ENCODE peak calls at places on chromosomes 6 and 20, in four cellular contexts. J is neural progenitor cell, F is fibroblast of the aortic adventitia, M is BE2C. S is an unnamed sample.

GRCh38 chr6:5995705-5996686 is 10.7 kb downstream of the NRN1 start:
- DNase-seq in J (peak), F (peak), M (peak), S (peak)

GRCh38 chr6:71124340-71124739 is 164.3 kb upstream of the OGFRL1 start:
- DNase-seq in J (no peak), F (no peak), M (peak), S (no peak)

GRCh38 chr20:478010-478948 is 15.9 kb upstream of the TBC1D20 start:
- DNase-seq in J (no peak), F (peak), M (no peak), S (no peak)

GRCh38 chr6:108587258-108588059 is 26.7 kb downstream of the FOXO3 start:
- DNase-seq in J (peak), F (peak), M (no peak), S (no peak)

GRCh38 chr20:7375905-7376304 is 564.4 kb downstream of the HAO1 start:
- DNase-seq in J (peak), F (peak), M (no peak), S (no peak)

GRCh38 chr20:4821590-4821989 is 99.9 kb downstream of the PRND start:
- DNase-seq in J (no peak), F (no peak), M (no peak), S (no peak)

GRCh38 chr6:116246089-116246488 is 7.8 kb downstream of the TSPYL4 start:
- DNase-seq in J (no peak), F (peak), M (no peak), S (no peak)

GRCh38 chr6:127436578-127437110 is 22.5 kb downstream of the KIAA0408 start:
- DNase-seq in J (no peak), F (peak), M (peak), S (no peak)

GRCh38 chr6:106396426-106397220 is 36.1 kb downstream of the CRYBG1 start:
- DNase-seq in J (no peak), F (no peak), M (no peak), S (no peak)

GRCh38 chr6:32096087-32096393 is 13.1 kb downstream of the TNXB start:
- DNase-seq in J (no peak), F (no peak), M (no peak), S (no peak)

GRCh38 chr6:56652994-56653393 is 10.3 kb upstream of the DST start:
- DNase-seq in J (no peak), F (peak), M (no peak), S (no peak)

GRCh38 chr6:116004841-116005507 is 55.7 kb downstream of the FRK start:
- DNase-seq in J (no peak), F (no peak), M (no peak), S (no peak)

GRCh38 chr6:98931710-98932109 is 16.0 kb downstream of the FBXL4 start:
- DNase-seq in J (peak), F (no peak), M (peak), S (no peak)

DNA sequence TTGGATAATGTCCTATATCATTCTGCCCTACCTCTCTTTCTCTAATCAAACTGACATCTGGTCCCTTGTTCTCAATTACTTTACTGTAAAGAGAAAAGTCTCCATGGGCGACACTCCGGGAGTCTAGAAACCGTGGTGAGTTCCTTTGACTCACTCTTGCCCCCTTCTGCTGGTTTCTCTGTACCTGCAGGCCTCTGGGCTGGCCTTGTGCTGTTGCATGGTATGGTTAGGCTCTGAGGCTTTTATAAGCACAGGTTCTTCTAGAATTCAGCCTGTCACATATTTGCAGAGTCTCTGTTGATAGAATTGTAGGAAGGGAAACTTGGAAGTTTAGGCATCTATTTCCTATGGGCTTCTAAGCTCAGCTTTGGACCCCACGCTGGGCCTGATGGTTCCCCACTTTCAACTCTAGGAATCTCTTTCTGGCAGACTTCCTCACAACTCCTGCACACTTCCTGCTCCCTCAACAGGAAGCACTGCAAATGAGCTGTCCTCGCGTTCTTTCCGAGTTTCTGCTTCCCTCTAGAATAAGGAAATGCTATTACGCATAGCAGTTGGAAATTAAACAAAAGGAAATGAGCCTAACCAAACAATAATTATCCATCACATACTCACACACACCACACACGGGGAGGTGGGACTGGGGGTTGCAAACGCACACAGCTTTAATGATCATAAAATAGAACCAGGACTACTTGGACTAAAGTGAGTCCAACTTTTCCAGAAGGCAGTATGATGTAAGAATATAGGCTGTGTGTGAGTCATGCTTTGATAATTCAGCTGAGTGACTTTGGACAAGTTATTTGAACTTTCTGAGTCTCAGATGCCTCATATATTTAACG is 683.3 kb downstream of the QKI start:
- DNase-seq in J (peak), F (peak), M (no peak), S (peak)
- TF ChIP-seq CTCF in J (peak), F (no peak), M (peak), S (no peak)

DNA sequence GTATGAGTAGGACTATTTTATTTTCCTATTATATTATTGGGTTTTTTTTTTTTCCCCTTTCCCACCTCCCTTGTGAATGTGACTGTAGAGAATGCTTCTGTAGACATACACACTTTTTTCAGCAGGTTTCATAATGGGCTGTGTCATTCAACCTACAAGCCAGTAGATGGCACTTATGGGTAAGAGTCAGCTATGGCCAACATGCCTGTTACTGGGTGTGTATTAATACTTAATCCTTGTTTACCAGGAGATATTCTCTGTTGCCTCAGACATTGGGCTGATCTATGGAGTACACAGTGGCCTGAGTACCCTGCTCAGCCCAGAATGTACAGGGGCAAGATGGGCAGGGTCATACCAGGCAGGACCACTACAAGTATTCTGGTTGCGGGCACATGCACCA is 382.5 kb downstream of the EPHA7 start:
- DNase-seq in J (peak), F (peak), M (no peak), S (no peak)
- TF ChIP-seq CTCF in J (peak), F (peak), M (peak), S (peak)

GRCh38 chr6:133131621-133132020 is 109.5 kb upstream of the EYA4 start:
- DNase-seq in J (no peak), F (no peak), M (peak), S (no peak)

GRCh38 chr6:133129556-133129955 is 111.6 kb upstream of the EYA4 start:
- DNase-seq in J (no peak), F (no peak), M (no peak), S (no peak)

GRCh38 chr6:133132583-133132982 is 108.6 kb upstream of the EYA4 start:
- DNase-seq in J (peak), F (no peak), M (no peak), S (no peak)

GRCh38 chr6:133132092-133132491 is 109.1 kb upstream of the EYA4 start:
- DNase-seq in J (no peak), F (no peak), M (no peak), S (no peak)

DNA sequence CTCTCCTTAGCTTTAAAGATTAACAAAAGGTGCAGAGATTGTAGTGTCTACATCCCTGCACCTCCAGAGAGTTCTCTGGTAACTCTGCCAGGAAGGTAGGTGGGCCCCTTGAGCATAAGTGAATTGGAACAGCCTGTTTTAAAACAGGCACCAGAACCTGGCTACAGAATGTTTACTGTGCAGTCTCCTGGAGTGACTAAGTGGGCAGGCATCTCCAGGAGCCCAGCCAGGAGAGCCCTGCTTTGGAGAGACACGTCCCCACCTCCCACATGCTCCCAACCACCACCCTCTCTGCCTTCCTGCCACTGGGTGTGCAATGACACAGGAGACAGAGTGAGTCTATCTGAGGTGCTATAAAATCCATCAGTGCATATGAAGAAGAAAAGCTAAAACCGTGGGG is 110.3 kb upstream of the EYA4 start:
- DNase-seq in J (no peak), F (peak), M (peak), S (no peak)
- TF ChIP-seq CTCF in J (no peak), F (no peak), M (no peak), S (no peak)

GRCh38 chr6:90435207-90435899 is 138.7 kb upstream of the BACH2 start:
- DNase-seq in J (peak), F (no peak), M (no peak), S (no peak)

GRCh38 chr6:90432408-90432775 is 135.7 kb upstream of the BACH2 start:
- DNase-seq in J (no peak), F (no peak), M (no peak), S (no peak)

GRCh38 chr6:90432937-90433336 is 136.3 kb upstream of the BACH2 start:
- DNase-seq in J (no peak), F (no peak), M (no peak), S (no peak)

GRCh38 chr6:90436403-90436802 is 139.8 kb upstream of the BACH2 start:
- DNase-seq in J (no peak), F (no peak), M (no peak), S (no peak)

DNA sequence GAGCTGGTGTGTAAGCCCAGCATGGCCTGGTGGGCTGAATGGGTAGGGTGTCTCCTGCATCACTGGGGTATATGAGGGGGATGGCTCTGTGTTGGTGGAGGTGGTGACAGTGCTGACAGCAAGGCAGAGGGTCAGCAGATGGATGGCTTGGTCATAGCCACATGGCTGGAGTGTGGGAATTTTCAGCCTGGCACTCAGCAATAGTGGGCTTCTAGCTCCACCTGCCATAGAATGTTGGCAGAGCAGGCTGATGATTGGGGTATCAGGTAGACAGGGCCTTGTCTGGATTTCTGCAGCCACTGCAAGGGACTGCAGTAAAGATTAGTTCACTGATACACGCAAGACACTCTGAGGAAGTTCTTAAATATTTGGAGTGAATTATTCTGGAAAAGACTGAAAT is 137.5 kb upstream of the BACH2 start:
- DNase-seq in J (peak), F (no peak), M (no peak), S (no peak)
- TF ChIP-seq CTCF in J (peak), F (no peak), M (peak), S (no peak)

DNA sequence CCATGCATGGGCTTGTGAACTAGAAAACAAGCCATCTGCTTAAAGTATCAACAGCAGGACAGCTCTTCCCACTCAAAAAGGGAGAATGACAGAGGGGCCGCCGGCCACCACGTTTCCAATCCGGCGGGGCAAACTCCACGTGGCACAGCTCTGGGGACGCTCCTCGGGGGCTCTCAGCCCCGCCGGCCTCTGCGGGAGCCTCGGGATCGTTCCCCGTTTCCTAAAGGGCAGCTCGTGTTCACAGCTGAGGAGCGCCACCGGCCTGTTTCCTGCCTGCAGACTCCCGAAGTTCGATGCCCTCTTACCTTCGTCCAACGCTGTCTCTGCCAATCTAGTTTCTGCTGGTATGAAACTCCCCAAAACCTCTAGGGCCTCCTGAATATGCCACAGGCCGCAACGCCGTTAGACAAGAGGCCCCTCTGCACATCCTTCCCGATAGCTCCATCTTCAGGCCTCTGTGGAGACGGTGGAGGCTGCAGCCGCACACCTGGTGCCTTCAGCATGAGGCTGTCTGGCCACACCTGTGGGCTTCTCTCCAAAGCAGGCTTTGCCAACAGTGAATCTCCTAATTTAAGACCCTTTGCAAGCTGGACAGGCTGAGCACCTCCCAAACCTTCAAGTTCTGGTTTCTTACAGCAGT is 46.5 kb downstream of the KCNQ2 start:
- DNase-seq in J (no peak), F (no peak), M (no peak), S (no peak)
- TF ChIP-seq CTCF in J (no peak), F (no peak), M (no peak), S (no peak)

DNA sequence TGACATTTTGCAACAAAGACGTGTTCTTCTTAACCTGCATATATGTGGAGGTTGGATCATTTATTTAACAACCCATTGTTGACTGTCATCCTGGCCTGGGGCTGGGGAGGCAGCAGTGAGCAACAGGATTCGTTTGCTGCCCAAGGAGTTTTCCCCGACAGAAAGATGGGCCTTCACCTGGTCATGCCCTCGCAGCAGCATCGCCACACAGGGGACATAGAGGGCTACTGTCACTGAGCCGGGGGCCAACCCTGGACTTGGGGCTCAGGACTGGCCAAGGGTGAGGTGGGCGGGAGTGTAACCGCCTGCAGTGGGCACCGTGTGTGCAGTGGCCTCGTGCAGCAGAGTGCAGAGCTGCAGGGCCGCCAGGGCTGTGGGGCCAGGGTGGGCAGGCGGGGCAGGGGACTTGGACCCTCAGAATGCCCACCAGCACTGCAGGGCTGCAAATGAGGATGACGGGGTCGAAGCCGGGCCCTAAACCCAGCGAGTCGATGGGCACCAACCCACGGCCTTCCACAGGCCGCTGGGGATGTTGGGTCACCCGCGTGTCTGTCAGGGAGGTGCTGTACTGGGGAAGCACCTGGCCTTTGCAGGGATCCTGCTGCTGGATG is 11.8 kb downstream of the DUSP22 start:
- DNase-seq in J (peak), F (no peak), M (no peak), S (no peak)
- TF ChIP-seq CTCF in J (peak), F (no peak), M (peak), S (no peak)

S was measured in endothelial cell.